ENCODE peak calls at places on chromosomes 11 and 22, in four cellular contexts. J is K562, R is HepG2, C is GM12878. F is an unnamed sample.

GRCh38 chr11:128686745-128687177 is 7.1 kb upstream of the FLI1 start:
- DNase-seq in C (no peak), R (no peak), J (no peak), F (peak; percentile 15)

GRCh38 chr22:30314918-30315317 is 11.8 kb downstream of the TBC1D10A start:
- DNase-seq in R (no peak), J (peak; percentile 31), C (peak; percentile 66), F (no peak)

GRCh38 chr22:49392247-49392646 is 435.4 kb downstream of the BRD1 start:
- DNase-seq in C (no peak), J (no peak), R (no peak), F (no peak)

GRCh38 chr11:113119074-113119473 is 157.9 kb downstream of the NCAM1 start:
- DNase-seq in C (no peak), R (no peak), J (no peak), F (no peak)

GRCh38 chr11:75347781-75348613 is 3.5 kb downstream of the ARRB1 start:
- DNase-seq in C (no peak), J (no peak), R (peak; percentile 64), F (no peak)

GRCh38 chr11:112570335-112570734 is 309.7 kb upstream of the PLET1 start:
- DNase-seq in J (no peak), R (no peak), C (no peak), F (no peak)

GRCh38 chr22:48376936-48377335 is 1450.7 kb downstream of the BRD1 start:
- DNase-seq in R (no peak), C (no peak), J (no peak), F (no peak)

GRCh38 chr11:71449596-71449995 is 1.4 kb upstream of the DHCR7 start:
- DNase-seq in C (no peak), J (no peak), R (no peak), F (no peak)

GRCh38 chr22:48710410-48710809 is 1117.3 kb downstream of the BRD1 start:
- DNase-seq in R (no peak), J (no peak), C (no peak), F (no peak)

GRCh38 chr22:25452116-25452700 is 112.3 kb upstream of the GRK3 start:
- DNase-seq in J (no peak), C (no peak), R (no peak), F (no peak)

GRCh38 chr11:131916633-131917032 is 546.2 kb downstream of the NTM start:
- DNase-seq in C (no peak), J (no peak), R (no peak), F (no peak)

GRCh38 chr11:113998574-113998973 is 23.7 kb downstream of the HTR3A start:
- DNase-seq in J (no peak), R (no peak), C (no peak), F (no peak)

GRCh38 chr22:46707827-46708570 is 30.1 kb downstream of the CERK start:
- DNase-seq in J (no peak), C (no peak), R (no peak), F (no peak)

GRCh38 chr11:110182886-110183285 is 89.7 kb downstream of the ZC3H12C start:
- DNase-seq in C (no peak), J (no peak), R (no peak), F (no peak)

GRCh38 chr11:78310500-78310909 is 107.1 kb downstream of the GAB2 start:
- DNase-seq in J (no peak), R (peak; percentile 77), C (peak; percentile 88), F (no peak)

GRCh38 chr22:20965104-20965887 is 1.8 kb upstream of the AIFM3 start:
- DNase-seq in R (no peak), J (peak; percentile 97), C (no peak), F (no peak)

GRCh38 chr11:37110383-37110782 is 512.3 kb upstream of the RAG2 start:
- DNase-seq in R (no peak), C (no peak), J (no peak), F (no peak)

DNA sequence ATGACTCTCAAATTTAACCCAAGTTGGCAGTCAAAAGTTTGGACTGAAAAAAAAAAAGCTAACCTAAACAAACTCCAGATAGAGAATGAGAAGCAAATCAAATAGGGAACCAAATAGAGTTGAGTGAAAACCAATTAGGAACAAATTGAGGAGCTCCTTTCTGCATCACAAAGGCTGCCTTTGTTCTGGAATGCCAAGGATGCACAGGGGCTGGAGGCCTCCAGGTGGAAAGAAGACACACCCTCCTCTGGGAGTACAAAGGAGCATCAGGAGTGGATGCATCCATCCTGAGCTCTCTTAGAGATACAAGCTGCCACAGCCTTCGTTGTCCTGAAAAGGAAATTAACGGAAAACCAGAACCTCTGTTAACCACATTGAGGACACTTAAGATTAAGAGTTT is 73.3 kb downstream of the MRGPRX1 start:
- DNase-seq in C (no peak), J (no peak), R (no peak), F (no peak)
- TF ChIP-seq ESRRA in C (no peak), J (no peak), R (no peak), F (no peak)

GRCh38 chr11:12853652-12854296 is 155.3 kb upstream of the RASSF10 start:
- DNase-seq in J (peak; percentile 70), R (no peak), C (no peak), F (no peak)

GRCh38 chr11:12854297-12854661 is 154.8 kb upstream of the RASSF10 start:
- DNase-seq in R (no peak), J (no peak), C (no peak), F (no peak)

GRCh38 chr11:12856338-12856737 is 152.8 kb upstream of the RASSF10 start:
- DNase-seq in R (no peak), J (no peak), C (no peak), F (no peak)

GRCh38 chr11:12854829-12855228 is 154.3 kb upstream of the RASSF10 start:
- DNase-seq in R (peak; percentile 74), C (no peak), J (no peak), F (peak; percentile 57)

GRCh38 chr11:12853325-12853651 is 155.8 kb upstream of the RASSF10 start:
- DNase-seq in C (no peak), R (no peak), J (no peak), F (no peak)
- TF ChIP-seq HDAC2 in C (no peak), R (no peak), J (no peak), F (no peak)

GRCh38 chr11:102513869-102514268 is 16.7 kb downstream of the MMP7 start:
- DNase-seq in C (no peak), R (no peak), J (no peak), F (no peak)
- TF ChIP-seq ESRRA in C (no peak), R (no peak), J (no peak), F (no peak)

DNA sequence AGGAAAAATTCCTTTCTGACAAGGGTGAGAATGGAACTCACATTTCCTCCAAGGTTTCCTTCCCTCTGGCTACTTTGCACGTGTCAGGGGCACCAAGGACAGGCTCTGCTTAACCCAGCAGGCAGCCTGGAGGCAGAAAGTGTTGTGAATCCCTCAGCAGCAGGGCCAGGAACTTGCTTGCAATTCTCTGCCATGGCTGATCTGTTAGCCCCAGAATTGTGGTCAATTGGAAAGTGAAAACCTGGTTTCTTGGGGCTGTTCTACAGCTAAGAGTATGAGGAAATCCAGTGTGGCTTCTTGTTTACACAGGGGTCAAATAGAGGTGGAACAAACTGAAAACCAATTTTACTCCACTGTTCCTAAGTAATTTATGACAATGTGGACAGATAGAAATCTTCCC is 38.3 kb upstream of the CEP295 start:
- DNase-seq in R (no peak), J (no peak), C (peak; percentile 26), F (no peak)
- TF ChIP-seq HDAC2 in R (no peak), J (no peak), C (no peak), F (no peak)

DNA sequence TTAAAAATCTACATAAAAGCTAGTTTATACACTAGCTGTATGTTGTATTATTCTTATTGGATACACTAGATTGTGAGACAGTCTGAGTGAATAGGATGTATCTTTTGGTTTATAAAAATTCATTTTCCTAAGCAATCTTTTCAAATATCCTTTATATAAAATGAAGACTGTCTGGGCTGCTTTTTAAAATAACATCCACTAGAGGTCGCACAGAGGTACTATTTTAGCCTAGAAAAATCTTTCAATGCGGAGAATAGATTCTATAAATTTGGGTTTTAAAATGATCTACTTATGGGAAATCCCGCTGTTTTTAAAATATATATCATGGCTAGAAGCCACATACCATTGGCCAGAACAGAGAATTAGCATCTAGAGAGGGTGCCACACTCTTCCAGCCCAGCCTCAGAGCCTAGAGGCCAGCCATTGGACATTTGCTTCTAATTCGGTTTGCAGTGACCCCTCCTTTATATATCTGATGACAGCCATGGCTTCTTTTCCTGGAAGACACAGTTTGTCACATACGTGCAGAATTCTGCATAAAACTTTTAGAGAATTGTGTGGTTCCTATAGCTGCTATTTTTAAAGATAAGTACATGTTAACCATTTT is 7.3 kb downstream of the C11orf97 start:
- DNase-seq in J (peak; percentile 13), C (no peak), R (no peak), F (no peak)
- TF ChIP-seq ESRRA in J (no peak), C (no peak), R (no peak), F (no peak)

DNA sequence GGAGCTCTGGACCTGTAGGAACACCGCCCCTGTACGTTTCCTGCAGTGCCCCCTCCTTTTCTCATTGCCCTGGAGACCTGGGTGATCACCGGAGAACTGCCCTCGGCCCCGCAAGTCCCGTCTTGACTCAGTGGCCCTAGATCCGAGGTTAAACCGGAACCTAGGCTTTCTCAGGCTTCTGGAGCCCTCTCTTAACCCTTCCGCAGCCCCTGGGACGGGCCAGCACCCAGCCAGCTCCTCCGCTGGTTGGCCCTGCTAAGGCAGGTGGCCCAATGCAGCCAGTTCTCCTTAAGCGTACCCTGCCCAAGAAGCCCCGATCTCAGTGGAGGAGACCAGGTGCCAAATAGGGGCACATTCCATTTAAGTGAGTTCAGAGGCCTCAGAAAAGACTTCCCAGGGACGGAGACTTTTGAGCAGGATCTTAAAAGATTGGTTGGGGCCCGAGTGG is 771 bp downstream of the NLRX1 start:
- DNase-seq in C (no peak), J (no peak), R (peak; percentile 37), F (peak; percentile 51)
- TF ChIP-seq HDAC2 in C (no peak), J (no peak), R (no peak), F (no peak)

F was measured in A549.